ENCODE peak calls at places on chromosome 15, in five cellular contexts. F, M, Q, O and Y are unnamed samples. For H3K79me2, the result is how much of the 10 kb centered on the place peaks cover.

GRCh38 chr15:94234300-94234699 is 2.9 kb downstream of the MCTP2 start:
- DNase-seq in F (no peak), Q (no peak), M (no peak), O (no peak), Y (no peak)

GRCh38 chr15:71599404-71600225 is 210.7 kb upstream of the NR2E3 start:
- DNase-seq in O (no peak), F (no peak), Q (no peak), M (no peak), Y (no peak)

GRCh38 chr15:70995383-70995965 is 102.8 kb downstream of the LRRC49 start:
- DNase-seq in O (no peak), Q (no peak), F (no peak), M (no peak), Y (no peak)

GRCh38 chr15:59294574-59294960 is 78.1 kb downstream of the MYO1E start:
- DNase-seq in Q (no peak), M (no peak), O (no peak), F (no peak), Y (no peak)

GRCh38 chr15:67547836-67548531 is 5.5 kb downstream of the MAP2K5 start:
- DNase-seq in F (no peak), M (no peak), Q (no peak), O (no peak), Y (no peak)

GRCh38 chr15:56034514-56034913 is 41.1 kb upstream of the NEDD4 start:
- DNase-seq in Q (no peak), O (no peak), F (no peak), M (no peak), Y (no peak)

GRCh38 chr15:57012557-57012956 is 94.1 kb downstream of the TCF12 start:
- DNase-seq in O (no peak), Q (no peak), M (no peak), F (no peak), Y (no peak)

GRCh38 chr15:40277472-40277871 is 5.4 kb downstream of the ANKRD63 start:
- DNase-seq in Q (no peak), F (no peak), O (no peak), M (no peak), Y (no peak)

GRCh38 chr15:62607643-62608042 is 434.9 kb upstream of the TPM1 start:
- DNase-seq in Q (no peak), O (no peak), F (no peak), M (no peak), Y (no peak)

GRCh38 chr15:43511012-43511885 is 6.2 kb upstream of the MAP1A start:
- DNase-seq in O (peak), Q (no peak), F (peak), M (no peak), Y (peak)

GRCh38 chr15:101306341-101307047 is 11.4 kb upstream of the SNRPA1 start:
- DNase-seq in M (no peak), Q (no peak), O (peak), F (no peak), Y (no peak)

GRCh38 chr15:68602484-68603240 is 23.9 kb downstream of the CORO2B start:
- DNase-seq in O (no peak), M (no peak), Q (no peak), F (no peak), Y (no peak)

GRCh38 chr15:88765212-88765611 is 38.0 kb upstream of the ACAN start:
- DNase-seq in Q (no peak), F (no peak), M (no peak), O (no peak), Y (no peak)

GRCh38 chr15:63041982-63042878 is at the start of gene TPM1:
- DNase-seq in F (peak), Q (no peak), M (no peak), O (peak), Y (peak)

GRCh38 chr15:100466073-100466472 is 62.7 kb downstream of the CERS3 start:
- DNase-seq in M (no peak), Q (no peak), O (no peak), F (no peak), Y (no peak)

GRCh38 chr15:88776646-88777045 is 26.6 kb upstream of the ACAN start:
- DNase-seq in M (no peak), O (no peak), F (no peak), Q (no peak), Y (no peak)

GRCh38 chr15:67186226-67186649 is 68.2 kb downstream of the AAGAB start:
- DNase-seq in O (no peak), Q (no peak), M (no peak), F (no peak), Y (no peak)

GRCh38 chr15:67413770-67414429 is 107.0 kb upstream of the C15orf61 start:
- DNase-seq in F (peak), M (no peak), Q (no peak), O (no peak), Y (no peak)

GRCh38 chr15:100670505-100671021 is 68.2 kb downstream of the ASB7 start:
- DNase-seq in M (no peak), Q (no peak), F (no peak), O (peak), Y (no peak)

GRCh38 chr15:71572452-71573053 is 237.8 kb upstream of the NR2E3 start:
- DNase-seq in F (no peak), O (no peak), Q (no peak), M (no peak), Y (peak)

GRCh38 chr15:78446551-78446950 is 8.5 kb downstream of the IREB2 start:
- DNase-seq in F (no peak), M (no peak), O (no peak), Q (no peak), Y (no peak)

GRCh38 chr15:55126111-55126510 is 70.6 kb downstream of the RSL24D1 start:
- DNase-seq in M (no peak), F (no peak), O (no peak), Q (no peak), Y (no peak)

GRCh38 chr15:90665288-90666134 is 51.6 kb upstream of the BLM start:
- DNase-seq in M (peak), Q (peak), O (no peak), F (peak), Y (peak)

GRCh38 chr15:67542192-67542461 is 376 bp upstream of the MAP2K5 start:
- DNase-seq in M (no peak), Q (no peak), F (no peak), O (no peak), Y (peak)

GRCh38 chr15:36831125-36831914 is 251.9 kb downstream of the CDIN1 start:
- DNase-seq in O (no peak), M (no peak), Q (peak), F (no peak), Y (no peak)

GRCh38 chr15:79682851-79683288 is 213.9 kb downstream of the MTHFS start:
- DNase-seq in O (no peak), M (no peak), F (no peak), Q (no peak), Y (no peak)
- TF ChIP-seq CREB1 in O (no peak), M (no peak), F (no peak), Q (no peak), Y (no peak)

GRCh38 chr15:24832282-24832681 is 122.5 kb upstream of the SNRPN start:
- DNase-seq in O (no peak), Q (no peak), M (no peak), F (no peak), Y (no peak)

DNA sequence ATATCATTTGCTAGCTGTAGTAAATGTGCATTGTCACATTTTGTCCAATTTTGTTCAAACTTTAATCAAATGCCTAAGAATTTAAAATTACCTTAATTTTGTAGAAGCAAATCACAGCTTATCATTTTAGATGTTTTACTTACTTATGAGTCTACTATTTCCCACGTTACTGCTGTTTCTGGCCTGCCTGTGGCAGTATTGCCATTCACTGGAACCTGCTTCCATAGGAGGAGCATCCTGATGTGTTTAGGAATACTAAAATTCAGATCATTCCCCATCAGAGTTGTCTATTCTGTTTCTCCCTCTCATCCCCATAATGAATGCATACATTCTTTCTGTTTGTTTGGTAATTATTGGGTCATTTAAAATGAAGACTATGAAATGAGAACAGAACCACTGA is 119.5 kb upstream of the SNRPN start:
- DNase-seq in M (no peak), O (no peak), Q (no peak), F (no peak), Y (no peak)
- TF ChIP-seq EZH2 in M (no peak), O (no peak), Q (no peak), F (no peak), Y (no peak)

GRCh38 chr15:98740963-98741362 is 92.6 kb downstream of the IGF1R start:
- DNase-seq in O (no peak), F (no peak), M (no peak), Q (no peak), Y (no peak)
- H3K79me2 ChIP-seq in O (under half), F (half or more), M (under half), Q (under half), Y (half or more)

DNA sequence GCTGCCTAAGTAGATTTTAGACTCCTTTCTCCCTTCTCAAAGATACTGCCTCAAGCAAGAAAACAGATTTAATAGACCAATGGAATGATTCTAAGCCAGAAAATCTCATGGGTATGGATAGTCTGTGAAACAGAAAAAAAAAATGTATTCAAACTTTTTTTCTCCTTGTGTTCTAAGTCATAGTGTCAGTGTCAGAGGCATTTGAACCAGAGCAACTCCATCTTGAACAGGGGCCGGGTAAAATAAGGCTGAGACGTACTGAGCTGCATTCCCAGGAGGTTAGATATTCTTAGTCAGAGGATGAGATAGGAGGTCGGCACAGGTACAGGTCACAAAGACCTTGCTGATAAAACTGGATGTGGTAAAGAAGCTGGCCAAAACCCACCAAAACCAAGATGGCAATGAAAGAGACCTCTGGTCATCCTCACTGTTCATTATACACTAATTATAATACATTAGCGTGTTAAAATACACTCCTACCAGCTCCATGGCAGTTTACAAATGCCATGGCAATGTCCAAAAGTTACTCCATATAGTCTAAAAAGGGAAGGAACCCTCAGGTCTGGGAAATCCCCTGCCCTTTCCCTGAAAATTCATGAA is 72.7 kb upstream of the GOLGA8B start:
- DNase-seq in F (no peak), M (no peak), Q (no peak), O (no peak), Y (no peak)
- TF ChIP-seq CREB1 in F (no peak), M (no peak), Q (no peak), O (no peak), Y (no peak)

DNA sequence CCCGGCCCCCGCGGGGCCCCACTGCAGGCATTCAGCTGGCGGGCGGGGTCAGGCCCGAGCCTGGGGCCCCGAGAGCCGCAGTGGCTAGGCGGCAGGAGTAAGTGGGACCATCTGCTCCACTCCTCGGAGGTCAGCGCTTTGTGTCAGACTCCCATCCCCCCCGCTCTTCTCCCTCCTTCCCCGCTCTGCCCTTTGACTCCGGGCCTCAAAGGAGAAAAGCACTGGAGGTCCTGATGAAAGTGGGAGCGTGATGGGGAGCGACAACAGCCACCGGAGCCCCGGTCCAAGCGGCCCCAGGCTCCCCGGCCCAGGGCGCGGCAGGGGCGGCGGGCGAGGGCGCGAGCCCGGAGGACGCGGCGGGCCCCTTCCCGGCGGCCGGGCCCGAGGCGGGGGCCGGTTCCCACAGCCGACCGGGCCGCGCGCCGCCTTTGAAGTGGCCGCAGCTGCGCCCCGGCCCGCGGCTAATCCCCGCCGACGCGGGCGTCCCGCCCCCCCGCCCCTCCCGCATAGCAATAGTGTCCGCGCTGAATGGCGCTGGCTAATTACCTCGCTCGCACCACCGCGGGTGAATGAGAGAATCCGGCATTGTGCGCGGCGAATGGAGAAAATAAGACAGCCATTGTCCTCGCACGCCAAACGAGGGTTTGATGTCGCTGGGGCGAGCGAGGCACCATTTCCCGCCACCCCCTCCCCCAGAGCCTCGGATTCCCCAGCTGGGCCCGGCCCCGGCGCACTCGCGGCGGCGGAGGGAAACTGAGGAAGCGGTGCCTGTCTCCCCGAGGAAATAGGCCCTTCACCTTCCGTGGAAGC is 22.4 kb downstream of the IGDCC3 start:
- DNase-seq in F (peak), O (peak), M (peak), Q (no peak), Y (peak)
- TF ChIP-seq EZH2 in F (no peak), O (peak), M (no peak), Q (no peak), Y (no peak)

GRCh38 chr15:77410701-77411613 is 8.9 kb downstream of the PEAK1 start:
- DNase-seq in O (no peak), M (no peak), F (no peak), Q (no peak), Y (no peak)
- H3K79me2 ChIP-seq in O (under half), M (half or more), F (half or more), Q (under half), Y (half or more)

GRCh38 chr15:86829251-86829650 is 749.6 kb downstream of the AGBL1 start:
- DNase-seq in O (no peak), Q (no peak), M (no peak), F (no peak), Y (no peak)
- TF ChIP-seq CREB1 in O (no peak), Q (no peak), M (no peak), F (no peak), Y (no peak)